ENCODE peak calls at places on chromosomes 4 and X, in nine cellular contexts. X is CD8-positive, alpha-beta T cell; E is progenitor cell of endocrine pancreas; Q is Peyer's patch; T is coronary artery; H is DND-41; I is neural progenitor cell; U is A673; D is osteocyte. K is an unnamed sample.

GRCh38 chr4:23932935-23933334 is 43.1 kb upstream of the PPARGC1A start:
- DNase-seq in X (no peak), E (no peak), Q (no peak), T (no peak), H (no peak), I (peak), U (no peak), D (no peak), K (no peak)

GRCh38 chrX:154525606-154526490 is 9.8 kb upstream of the FAM3A start:
- DNase-seq in X (no peak), E (no peak), Q (no peak), T (no peak), H (no peak), I (no peak), U (no peak), D (no peak), K (no peak)

GRCh38 chrX:33735182-33735581 is 396.9 kb downstream of the FAM47A start:
- DNase-seq in X (no peak), E (no peak), Q (no peak), T (no peak), H (no peak), I (no peak), U (no peak), D (no peak), K (no peak)

GRCh38 chrX:48490661-48491060 is 14.7 kb downstream of the FTSJ1 start:
- DNase-seq in X (no peak), E (no peak), Q (no peak), T (no peak), H (no peak), I (no peak), U (no peak), D (no peak), K (no peak)

GRCh38 chrX:107537815-107538214 is 88.4 kb downstream of the FRMPD3 start:
- DNase-seq in X (no peak), E (no peak), Q (no peak), T (no peak), H (peak), I (peak), U (peak), D (no peak), K (no peak)

GRCh38 chr4:123232439-123232838 is 164.2 kb upstream of the SPRY1 start:
- DNase-seq in X (no peak), E (no peak), Q (no peak), T (no peak), H (no peak), I (no peak), U (peak), D (no peak), K (no peak)

GRCh38 chr4:184450045-184450444 is 24.3 kb downstream of the IRF2 start:
- DNase-seq in X (no peak), E (no peak), Q (no peak), T (no peak), H (no peak), I (no peak), U (peak), D (no peak), K (no peak)

GRCh38 chrX:136711147-136711546 is 63.2 kb downstream of the CD40LG start:
- DNase-seq in X (no peak), E (no peak), Q (peak), T (no peak), H (peak), I (peak), U (peak), D (no peak), K (no peak)

GRCh38 chr4:114807759-114808404 is 209.3 kb downstream of the UGT8 start:
- DNase-seq in X (no peak), E (peak), Q (peak), T (no peak), H (peak), I (peak), U (peak), D (no peak), K (peak)

GRCh38 chr4:99447079-99447478 is 11.9 kb upstream of the ADH7 start:
- DNase-seq in X (no peak), E (no peak), Q (no peak), T (no peak), H (peak), I (peak), U (peak), D (no peak), K (no peak)

GRCh38 chrX:56248492-56248891 is 16.3 kb downstream of the KLF8 start:
- DNase-seq in X (peak), E (peak), Q (peak), T (no peak), H (peak), I (peak), U (peak), D (no peak), K (peak)

GRCh38 chrX:1486177-1486576 is 33.5 kb upstream of the ASMTL start:
- DNase-seq in X (no peak), E (no peak), Q (no peak), T (peak), H (peak), I (no peak), U (no peak), D (peak), K (no peak)

GRCh38 chr4:183399166-183399565 is 45.3 kb upstream of the CDKN2AIP start:
- DNase-seq in X (no peak), E (no peak), Q (no peak), T (no peak), H (no peak), I (no peak), U (no peak), D (no peak), K (no peak)

DNA sequence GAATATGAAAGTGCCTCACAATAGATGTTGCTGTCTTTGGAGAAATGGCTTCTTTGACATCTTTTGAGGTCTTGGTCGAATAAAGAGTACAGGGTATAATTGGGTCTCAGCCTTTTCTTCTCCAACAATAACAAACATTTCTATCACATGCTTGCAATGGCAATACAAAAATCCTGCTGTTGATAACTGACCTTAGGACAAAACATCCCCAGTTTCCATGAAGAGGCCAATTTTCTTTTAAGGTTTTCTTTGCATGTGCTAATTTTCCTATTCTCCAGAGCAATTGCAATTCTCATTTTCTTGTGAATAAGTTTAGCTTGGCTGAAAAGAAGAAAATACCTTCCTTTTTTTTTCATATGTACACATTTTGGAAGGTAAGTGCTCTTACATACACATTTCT is 130.7 kb upstream of the RPS6KA6 start:
- DNase-seq in X (no peak), E (no peak), Q (no peak), T (no peak), H (no peak), I (no peak), U (no peak), D (no peak), K (no peak)
- TF ChIP-seq CTCF in X (no peak), E (no peak), Q (no peak), T (no peak), H (no peak), I (no peak), U (no peak), D (no peak), K (no peak)

DNA sequence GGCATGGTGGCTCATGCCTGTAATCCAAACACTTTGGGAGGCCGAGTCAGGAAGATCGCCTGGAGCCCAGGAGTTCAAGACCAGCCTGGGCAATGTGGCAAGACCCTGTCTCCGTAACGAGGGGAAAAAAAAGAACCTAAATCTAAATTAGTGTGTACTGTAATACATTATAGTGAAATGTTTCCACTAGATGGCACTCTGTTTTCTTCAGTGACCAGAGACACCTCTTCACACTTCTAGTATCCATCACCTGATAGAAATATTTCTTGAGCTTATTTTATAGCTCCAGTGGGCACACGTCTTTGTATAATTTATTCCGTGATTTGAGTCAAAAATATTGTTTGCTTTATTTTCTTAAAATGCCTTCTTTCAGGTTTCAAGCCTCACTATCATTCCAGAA is 600.9 kb upstream of the DIPK2B start:
- DNase-seq in X (no peak), E (no peak), Q (no peak), T (no peak), H (no peak), I (peak), U (peak), D (no peak), K (no peak)
- TF ChIP-seq CTCF in X (peak), E (peak), Q (peak), T (no peak), H (peak), I (peak), U (peak), D (peak), K (no peak)

GRCh38 chrX:119147486-119147885 is 19.9 kb upstream of the KIAA1210 start:
- DNase-seq in X (no peak), E (no peak), Q (no peak), T (no peak), H (no peak), I (no peak), U (no peak), D (no peak), K (no peak)

GRCh38 chrX:119150163-119151135 is 22.8 kb upstream of the KIAA1210 start:
- DNase-seq in X (no peak), E (no peak), Q (no peak), T (no peak), H (no peak), I (no peak), U (no peak), D (no peak), K (no peak)

GRCh38 chrX:119145241-119145653 is 17.6 kb upstream of the KIAA1210 start:
- DNase-seq in X (no peak), E (no peak), Q (no peak), T (no peak), H (no peak), I (peak), U (peak), D (no peak), K (no peak)
- TF ChIP-seq CTCF in X (no peak), E (peak), Q (no peak), T (no peak), H (peak), I (peak), U (peak), D (peak), K (no peak)

DNA sequence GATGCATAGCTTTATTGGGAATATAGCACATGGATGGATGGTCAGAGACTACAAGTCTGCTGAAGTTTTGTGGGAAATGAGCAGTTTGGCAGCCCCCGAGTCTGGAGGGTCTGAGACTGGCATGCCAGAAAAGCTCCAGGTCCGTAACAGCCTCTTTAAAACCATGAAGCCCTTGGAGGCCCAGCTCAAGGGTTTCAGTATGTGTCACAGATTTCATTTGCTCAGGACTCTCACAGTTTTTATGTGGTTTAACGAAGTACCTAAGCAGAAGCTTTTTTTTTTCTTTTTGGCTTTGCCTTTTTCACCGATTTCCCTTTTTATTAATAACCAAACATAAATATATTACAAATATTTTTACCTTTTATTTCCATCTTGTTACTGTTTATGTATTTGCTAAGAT is 30.6 kb upstream of the TMEM184C start:
- DNase-seq in X (no peak), E (no peak), Q (no peak), T (no peak), H (no peak), I (no peak), U (no peak), D (no peak), K (no peak)
- TF ChIP-seq CTCF in X (no peak), E (no peak), Q (no peak), T (no peak), H (no peak), I (no peak), U (no peak), D (no peak), K (no peak)

GRCh38 chrX:11944486-11944885 is 186.4 kb downstream of the MSL3 start:
- DNase-seq in X (no peak), E (peak), Q (no peak), T (no peak), H (no peak), I (peak), U (peak), D (no peak), K (no peak)
- TF ChIP-seq CTCF in X (peak), E (peak), Q (no peak), T (no peak), H (peak), I (peak), U (peak), D (peak), K (no peak)

GRCh38 chr4:895596-895995 is 36.5 kb downstream of the GAK start:
- DNase-seq in X (no peak), E (no peak), Q (no peak), T (no peak), H (no peak), I (no peak), U (no peak), D (no peak), K (no peak)

GRCh38 chr4:898123-898522 is 34.0 kb downstream of the GAK start:
- DNase-seq in X (no peak), E (no peak), Q (no peak), T (no peak), H (no peak), I (no peak), U (no peak), D (no peak), K (no peak)

GRCh38 chr4:893995-894705 is 38.0 kb downstream of the GAK start:
- DNase-seq in X (no peak), E (no peak), Q (no peak), T (no peak), H (no peak), I (no peak), U (no peak), D (no peak), K (no peak)

GRCh38 chr4:896630-897029 is 35.5 kb downstream of the GAK start:
- DNase-seq in X (no peak), E (no peak), Q (no peak), T (no peak), H (no peak), I (no peak), U (no peak), D (no peak), K (no peak)

DNA sequence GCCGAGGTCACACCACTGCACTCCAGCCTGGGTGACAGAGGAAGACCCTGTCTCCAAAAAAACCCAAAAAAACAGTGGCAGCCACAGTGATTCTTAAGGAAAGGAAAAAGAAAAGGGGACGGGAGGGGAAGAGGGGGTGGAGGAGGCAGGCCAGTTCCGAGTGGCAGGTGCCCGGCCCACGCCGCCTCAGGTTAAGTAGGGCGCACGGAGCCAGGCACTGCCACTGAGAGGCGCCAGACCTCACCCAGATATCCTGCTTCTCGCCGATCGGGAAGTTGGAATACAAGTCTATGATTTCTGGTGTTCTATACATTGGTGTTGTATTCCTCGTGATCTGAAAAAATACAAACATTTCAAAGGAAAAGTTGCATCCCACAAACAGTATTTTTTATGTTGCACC is 35.9 kb downstream of the GAK start:
- DNase-seq in X (no peak), E (no peak), Q (no peak), T (no peak), H (no peak), I (peak), U (no peak), D (no peak), K (no peak)
- TF ChIP-seq CTCF in X (no peak), E (no peak), Q (no peak), T (no peak), H (peak), I (peak), U (peak), D (no peak), K (no peak)

K was measured in activated B cell treated with CpG ODN at 0.5 μM for 24 hours.